ENCODE peak calls at places on chromosomes 16 and 17, in five cellular contexts. B is PC-3, O is HT1080, J is AG04450, G is HL-60. Y is an unnamed sample.

GRCh38 chr17:17549732-17550366 is 41.7 kb downstream of the PEMT start:
- DNase-seq in B (no peak), O (no peak), J (no peak), G (no peak), Y (no peak)

GRCh38 chr17:43856141-43856540 is 9.2 kb downstream of the CD300LG start:
- DNase-seq in B (no peak), O (no peak), J (no peak), G (no peak), Y (no peak)

GRCh38 chr17:83062818-83063671 is 16.4 kb upstream of the METRNL start:
- DNase-seq in B (no peak), O (no peak), J (no peak), G (no peak), Y (no peak)

GRCh38 chr17:42928714-42929496 is 28.3 kb downstream of the G6PC1 start:
- DNase-seq in B (peak), O (peak), J (peak), G (peak), Y (peak)

GRCh38 chr16:77540656-77541055 is 105.8 kb upstream of the ADAMTS18 start:
- DNase-seq in B (no peak), O (peak), J (no peak), G (no peak), Y (peak)

GRCh38 chr16:83402969-83403368 is 404.8 kb upstream of the HSBP1 start:
- DNase-seq in B (no peak), O (peak), J (no peak), G (no peak), Y (no peak)

GRCh38 chr17:82490512-82491195 is 28.9 kb upstream of the FOXK2 start:
- DNase-seq in B (no peak), O (no peak), J (no peak), G (no peak), Y (no peak)

GRCh38 chr16:19505600-19506303 is 16.1 kb downstream of the GDE1 start:
- DNase-seq in B (peak), O (no peak), J (no peak), G (no peak), Y (no peak)

Y was measured in SW480.